ENCODE peak calls at places on chromosomes 13 and 19, in nine cellular contexts. One of them, this sample, is unnamed.
A peak's percentile ranks its signal among the peaks of the same experiment; 100 is the strongest.

GRCh38 chr13:51520524-51520923 is 63.7 kb upstream of the WDFY2 start:
- DNase-seq in upper lobe of right lung: no peak
- DNase-seq in AG09309: no peak
- DNase-seq in pancreas: no peak
- DNase-seq in PC-9: no peak
- DNase-seq in body of pancreas: no peak
- DNase-seq in ascending aorta: no peak
- DNase-seq in CD8-positive, alpha-beta T cell: no peak
- DNase-seq in A549: peak; percentile 56
- DNase-seq in this sample: no peak

GRCh38 chr19:34141036-34141435 is 31.3 kb upstream of the LSM14A start:
- DNase-seq in AG09309: no peak
- DNase-seq in CD8-positive, alpha-beta T cell: no peak
- DNase-seq in pancreas: no peak
- DNase-seq in ascending aorta: no peak
- DNase-seq in upper lobe of right lung: no peak
- DNase-seq in PC-9: no peak
- DNase-seq in body of pancreas: no peak
- DNase-seq in A549: no peak
- DNase-seq in this sample: no peak

GRCh38 chr13:78742659-78743058 is 83.7 kb upstream of the OBI1 start:
- DNase-seq in upper lobe of right lung: no peak
- DNase-seq in A549: no peak
- DNase-seq in PC-9: no peak
- DNase-seq in body of pancreas: no peak
- DNase-seq in CD8-positive, alpha-beta T cell: no peak
- DNase-seq in pancreas: no peak
- DNase-seq in ascending aorta: no peak
- DNase-seq in AG09309: no peak
- DNase-seq in this sample: no peak

GRCh38 chr13:94267581-94267980 is 211.9 kb downstream of the DCT start:
- DNase-seq in CD8-positive, alpha-beta T cell: no peak
- DNase-seq in AG09309: no peak
- DNase-seq in ascending aorta: no peak
- DNase-seq in PC-9: no peak
- DNase-seq in body of pancreas: no peak
- DNase-seq in A549: no peak
- DNase-seq in pancreas: no peak
- DNase-seq in upper lobe of right lung: no peak
- DNase-seq in this sample: no peak

GRCh38 chr19:35689836-35690235 is 14.5 kb upstream of the ZBTB32 start:
- DNase-seq in AG09309: no peak
- DNase-seq in upper lobe of right lung: no peak
- DNase-seq in ascending aorta: no peak
- DNase-seq in A549: no peak
- DNase-seq in body of pancreas: peak; percentile 19
- DNase-seq in CD8-positive, alpha-beta T cell: no peak
- DNase-seq in PC-9: no peak
- DNase-seq in pancreas: no peak
- DNase-seq in this sample: no peak

GRCh38 chr13:99053636-99054233 is 75.9 kb upstream of the DOCK9 start:
- DNase-seq in A549: no peak
- DNase-seq in CD8-positive, alpha-beta T cell: no peak
- DNase-seq in body of pancreas: no peak
- DNase-seq in ascending aorta: no peak
- DNase-seq in pancreas: no peak
- DNase-seq in PC-9: no peak
- DNase-seq in AG09309: no peak
- DNase-seq in upper lobe of right lung: no peak
- DNase-seq in this sample: no peak

GRCh38 chr19:40381321-40381720 is 8.7 kb downstream of the HIPK4 start:
- DNase-seq in CD8-positive, alpha-beta T cell: no peak
- DNase-seq in body of pancreas: no peak
- DNase-seq in pancreas: no peak
- DNase-seq in AG09309: no peak
- DNase-seq in upper lobe of right lung: no peak
- DNase-seq in PC-9: no peak
- DNase-seq in A549: no peak
- DNase-seq in ascending aorta: no peak
- DNase-seq in this sample: no peak

GRCh38 chr19:38266981-38267597 is 2.7 kb downstream of the SPINT2 start:
- DNase-seq in AG09309: no peak
- DNase-seq in body of pancreas: peak; percentile 37
- DNase-seq in ascending aorta: no peak
- DNase-seq in A549: peak; percentile 77
- DNase-seq in CD8-positive, alpha-beta T cell: no peak
- DNase-seq in pancreas: no peak
- DNase-seq in PC-9: peak; percentile 45
- DNase-seq in upper lobe of right lung: no peak
- DNase-seq in this sample: no peak

GRCh38 chr13:48527955-48528354 is 4.9 kb downstream of the RCBTB2 start:
- DNase-seq in CD8-positive, alpha-beta T cell: no peak
- DNase-seq in ascending aorta: no peak
- DNase-seq in body of pancreas: no peak
- DNase-seq in pancreas: no peak
- DNase-seq in upper lobe of right lung: no peak
- DNase-seq in A549: no peak
- DNase-seq in AG09309: no peak
- DNase-seq in PC-9: no peak
- DNase-seq in this sample: no peak

DNA sequence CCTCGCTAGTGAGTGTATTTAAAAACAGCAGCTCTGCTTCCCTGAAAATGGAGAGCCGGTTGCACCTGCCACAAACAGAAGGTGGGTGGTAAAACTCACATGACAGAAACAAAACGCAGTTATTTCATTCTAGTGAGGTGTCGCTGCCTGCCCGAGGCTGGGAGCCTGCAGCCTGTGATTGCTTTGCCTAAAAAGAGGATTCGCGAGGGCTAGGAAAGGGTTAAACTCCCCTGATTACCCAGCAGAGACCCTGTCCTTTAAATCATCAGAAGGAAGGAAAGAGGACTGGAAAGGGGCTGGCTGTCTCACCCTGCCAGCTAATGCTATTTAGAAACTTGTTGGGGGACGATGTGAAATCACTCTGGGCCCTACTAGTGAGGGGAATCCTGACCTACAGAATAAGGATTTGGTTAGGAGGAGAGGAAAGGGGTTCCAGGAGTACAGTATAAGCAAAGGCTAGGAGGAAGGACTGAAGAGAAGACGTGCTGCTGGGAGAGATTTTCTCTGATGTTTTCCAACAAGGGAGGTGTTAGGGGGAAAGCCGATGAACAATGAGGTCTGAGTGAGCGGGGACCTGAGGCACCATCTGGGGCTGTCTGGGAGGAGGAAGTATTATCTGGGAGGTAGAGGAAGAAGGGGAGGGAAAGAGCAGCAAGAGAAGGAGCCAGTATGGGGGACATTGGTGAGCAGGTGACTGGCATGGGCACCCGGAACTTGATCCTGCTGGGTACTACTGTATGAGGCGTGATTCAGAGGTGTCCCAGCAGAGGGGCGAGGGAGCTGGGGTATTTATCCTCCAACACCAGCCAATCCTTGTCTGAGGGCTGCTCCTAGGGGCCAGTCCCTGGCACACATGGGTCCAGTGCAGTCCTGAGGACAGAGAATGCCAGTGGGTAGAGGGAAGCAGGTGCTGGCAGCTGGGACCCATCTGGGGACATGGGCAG is 55.7 kb upstream of the PTPRS start:
- DNase-seq in AG09309: no peak
- DNase-seq in A549: no peak
- DNase-seq in pancreas: no peak
- DNase-seq in body of pancreas: no peak
- DNase-seq in CD8-positive, alpha-beta T cell: no peak
- DNase-seq in upper lobe of right lung: no peak
- DNase-seq in PC-9: no peak
- DNase-seq in ascending aorta: no peak
- DNase-seq in this sample: no peak
- TF ChIP-seq CTCF in AG09309: no peak
- TF ChIP-seq CTCF in A549: no peak
- TF ChIP-seq CTCF in pancreas: no peak
- TF ChIP-seq CTCF in body of pancreas: no peak
- TF ChIP-seq CTCF in CD8-positive, alpha-beta T cell: no peak
- TF ChIP-seq CTCF in upper lobe of right lung: no peak
- TF ChIP-seq CTCF in PC-9: no peak
- TF ChIP-seq CTCF in ascending aorta: no peak
- TF ChIP-seq CTCF in this sample: no peak

GRCh38 chr19:3178973-3179738 is 587 bp downstream of the S1PR4 start:
- DNase-seq in CD8-positive, alpha-beta T cell: no peak
- DNase-seq in PC-9: no peak
- DNase-seq in upper lobe of right lung: peak; percentile 72
- DNase-seq in AG09309: no peak
- DNase-seq in pancreas: peak; percentile 67
- DNase-seq in ascending aorta: no peak
- DNase-seq in A549: no peak
- DNase-seq in body of pancreas: no peak
- DNase-seq in this sample: no peak
- H3K4me3 ChIP-seq in CD8-positive, alpha-beta T cell: peak overlapping the region; percentile 86
- H3K4me3 ChIP-seq in PC-9: no peak overlapping the region
- H3K4me3 ChIP-seq in upper lobe of right lung: peak overlapping the region; percentile 51
- H3K4me3 ChIP-seq in AG09309: no peak overlapping the region
- H3K4me3 ChIP-seq in pancreas: no peak overlapping the region
- H3K4me3 ChIP-seq in ascending aorta: peak overlapping the region; percentile 42
- H3K4me3 ChIP-seq in A549: no peak overlapping the region
- H3K4me3 ChIP-seq in body of pancreas: no peak overlapping the region
- H3K4me3 ChIP-seq in this sample: peak overlapping the region; percentile 33

DNA sequence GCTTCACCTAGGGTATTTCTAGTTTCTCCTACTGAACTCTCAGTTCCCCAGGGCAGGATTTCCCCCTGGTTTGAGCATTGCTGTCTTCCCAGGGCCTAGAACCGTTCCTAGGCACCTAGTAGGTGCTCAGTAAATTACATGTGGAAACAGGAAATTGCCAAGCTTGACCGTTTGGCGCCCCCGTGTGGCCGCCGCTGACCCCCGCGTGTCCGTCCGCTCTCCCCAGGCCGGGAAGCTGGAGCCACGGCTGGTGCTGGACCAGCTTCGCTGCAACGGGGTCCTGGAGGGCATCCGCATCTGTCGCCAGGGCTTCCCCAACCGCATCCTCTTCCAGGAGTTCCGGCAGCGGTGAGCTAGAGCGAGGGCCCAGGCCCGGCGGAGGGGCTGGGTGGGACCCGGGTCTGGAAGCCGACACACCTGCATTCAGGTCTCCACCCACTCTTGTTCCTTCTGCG is 55.5 kb downstream of the MYH14 start:
- DNase-seq in PC-9: peak; percentile 37
- DNase-seq in body of pancreas: peak; percentile 21
- DNase-seq in CD8-positive, alpha-beta T cell: no peak
- DNase-seq in A549: peak; percentile 39
- DNase-seq in pancreas: peak; percentile 56
- DNase-seq in ascending aorta: no peak
- DNase-seq in AG09309: no peak
- DNase-seq in upper lobe of right lung: no peak
- DNase-seq in this sample: no peak
- TF ChIP-seq CTCF in PC-9: peak; percentile 95
- TF ChIP-seq CTCF in body of pancreas: peak; percentile 44
- TF ChIP-seq CTCF in CD8-positive, alpha-beta T cell: no peak
- TF ChIP-seq CTCF in A549: peak; percentile 65
- TF ChIP-seq CTCF in pancreas: peak; percentile 27
- TF ChIP-seq CTCF in ascending aorta: no peak
- TF ChIP-seq CTCF in AG09309: peak; percentile 42
- TF ChIP-seq CTCF in upper lobe of right lung: peak; percentile 58
- TF ChIP-seq CTCF in this sample: peak; percentile 59

DNA sequence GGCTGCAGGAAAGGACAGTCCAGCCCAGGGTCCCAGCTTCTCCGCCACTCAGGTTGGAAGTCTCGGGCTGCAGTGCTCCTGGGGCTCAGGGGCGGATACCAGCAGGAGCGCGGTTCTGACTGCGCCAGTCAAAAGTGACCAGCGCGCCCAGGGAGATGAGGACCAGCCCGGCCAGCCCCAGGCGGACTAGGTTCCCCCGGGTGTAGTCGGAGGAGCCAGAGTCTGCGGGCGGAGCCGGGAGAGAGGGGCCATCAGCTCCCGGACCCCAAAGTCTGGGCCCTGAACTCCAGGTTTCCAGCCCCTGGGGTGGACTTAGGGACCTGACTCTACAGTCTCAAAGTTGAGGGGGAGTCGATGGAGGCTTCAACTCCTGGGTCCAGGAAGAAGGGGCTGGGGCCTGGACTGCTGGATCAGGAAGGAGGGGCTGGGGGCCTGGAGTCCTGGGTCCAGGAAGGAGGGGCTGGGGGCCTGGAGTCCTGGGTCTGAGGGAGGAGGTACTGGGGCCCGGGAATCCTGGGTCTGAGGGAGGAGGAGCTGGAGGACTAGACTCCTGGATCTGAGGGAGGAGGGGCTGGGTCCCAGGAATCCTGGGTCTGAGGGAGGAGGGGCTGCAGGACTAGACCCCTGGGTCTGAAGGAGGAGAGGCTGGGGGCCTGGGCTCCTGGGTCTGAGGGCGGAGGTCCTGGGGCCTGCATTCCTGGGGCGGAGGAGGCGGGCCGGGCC is 5.3 kb downstream of the OSCAR start:
- DNase-seq in A549: no peak
- DNase-seq in ascending aorta: no peak
- DNase-seq in pancreas: no peak
- DNase-seq in body of pancreas: no peak
- DNase-seq in PC-9: no peak
- DNase-seq in CD8-positive, alpha-beta T cell: no peak
- DNase-seq in upper lobe of right lung: no peak
- DNase-seq in AG09309: no peak
- DNase-seq in this sample: no peak
- H3K4me3 ChIP-seq in A549: peak overlapping the region; percentile 33
- H3K4me3 ChIP-seq in ascending aorta: peak overlapping the region; percentile 61
- H3K4me3 ChIP-seq in pancreas: no peak overlapping the region
- H3K4me3 ChIP-seq in body of pancreas: no peak overlapping the region
- H3K4me3 ChIP-seq in PC-9: peak overlapping the region; percentile 51
- H3K4me3 ChIP-seq in CD8-positive, alpha-beta T cell: peak overlapping the region; percentile 52
- H3K4me3 ChIP-seq in upper lobe of right lung: peak overlapping the region; percentile 33
- H3K4me3 ChIP-seq in AG09309: peak overlapping the region; percentile 34
- H3K4me3 ChIP-seq in this sample: peak overlapping the region; percentile 50

GRCh38 chr19:45164577-45165335 is 4.0 kb upstream of the NKPD1 start:
- DNase-seq in upper lobe of right lung: peak; percentile 89
- DNase-seq in pancreas: peak; percentile 73
- DNase-seq in CD8-positive, alpha-beta T cell: peak; percentile 29
- DNase-seq in AG09309: no peak
- DNase-seq in body of pancreas: peak; percentile 54
- DNase-seq in A549: peak; percentile 79
- DNase-seq in ascending aorta: no peak
- DNase-seq in PC-9: peak; percentile 82
- DNase-seq in this sample: peak; percentile 45
- TF ChIP-seq CTCF in upper lobe of right lung: no peak
- TF ChIP-seq CTCF in pancreas: no peak
- TF ChIP-seq CTCF in CD8-positive, alpha-beta T cell: no peak
- TF ChIP-seq CTCF in AG09309: peak; percentile 21
- TF ChIP-seq CTCF in body of pancreas: no peak
- TF ChIP-seq CTCF in A549: no peak
- TF ChIP-seq CTCF in ascending aorta: no peak
- TF ChIP-seq CTCF in PC-9: no peak
- TF ChIP-seq CTCF in this sample: no peak